ENCODE peak calls at places on chromosome 9, in ten cellular contexts. T is stomach, H is progenitor cell of endocrine pancreas, Y is HL-60, X is PC-3, Z is natural killer cell, A is RWPE1, B is epithelial cell of proximal tubule, P is HFFc6, E is ovary. V is an unnamed sample.

GRCh38 chr9:75088646-75089368 is 493 bp downstream of the OSTF1 start:
- DNase-seq in X (peak), A (peak), Z (no peak), E (peak), B (no peak), Y (peak), H (no peak), T (peak), P (peak), V (no peak)

GRCh38 chr9:22740781-22741180 is 294.2 kb downstream of the DMRTA1 start:
- DNase-seq in X (no peak), A (no peak), T (no peak), H (no peak), E (no peak), B (no peak), Y (no peak), P (no peak), Z (no peak), V (no peak)

GRCh38 chr9:137461663-137462395 is 2.7 kb upstream of the NSMF start:
- DNase-seq in H (no peak), P (peak), Z (peak), X (no peak), A (peak), E (peak), B (no peak), T (peak), Y (peak), V (no peak)

GRCh38 chr9:71587576-71588362 is 180.5 kb downstream of the CEMIP2 start:
- DNase-seq in H (no peak), Y (no peak), A (peak), T (no peak), X (peak), B (peak), Z (no peak), P (peak), E (no peak), V (no peak)

GRCh38 chr9:108727580-108728056 is 128.2 kb downstream of the ACTL7B start:
- DNase-seq in E (no peak), A (no peak), H (no peak), T (no peak), X (no peak), P (no peak), Z (no peak), B (no peak), Y (peak), V (no peak)

GRCh38 chr9:71664566-71664965 is 103.7 kb downstream of the CEMIP2 start:
- DNase-seq in T (no peak), P (no peak), E (no peak), Z (no peak), H (no peak), X (no peak), B (no peak), A (no peak), Y (no peak), V (no peak)

GRCh38 chr9:88663766-88664419 is 128.9 kb downstream of the NXNL2 start:
- DNase-seq in P (no peak), Z (no peak), T (no peak), X (no peak), A (no peak), E (no peak), H (no peak), Y (no peak), B (no peak), V (no peak)

GRCh38 chr9:105466898-105467455 is 19.1 kb downstream of the FSD1L start:
- DNase-seq in X (no peak), B (no peak), H (no peak), Z (no peak), P (no peak), A (no peak), Y (no peak), T (no peak), E (no peak), V (no peak)

GRCh38 chr9:125700791-125701190 is 6.2 kb downstream of the MAPKAP1 start:
- DNase-seq in X (no peak), H (no peak), E (no peak), Y (no peak), B (peak), T (no peak), P (no peak), A (no peak), Z (no peak), V (no peak)

GRCh38 chr9:34501889-34502425 is 20.8 kb downstream of the ENHO start:
- DNase-seq in Y (no peak), H (no peak), T (peak), Z (no peak), E (peak), P (peak), A (no peak), B (no peak), X (peak), V (no peak)

GRCh38 chr9:75071530-75072122 is 16.3 kb downstream of the NMRK1 start:
- DNase-seq in A (peak), B (no peak), Z (no peak), P (no peak), X (peak), E (no peak), Y (no peak), T (peak), H (no peak), V (no peak)

GRCh38 chr9:35909687-35910612 is 660 bp downstream of the SPAAR start:
- DNase-seq in B (no peak), A (no peak), E (no peak), Z (no peak), X (no peak), Y (no peak), P (no peak), T (no peak), H (no peak), V (no peak)

GRCh38 chr9:6686396-6686795 is 40.9 kb upstream of the GLDC start:
- DNase-seq in X (peak), A (no peak), Z (no peak), H (no peak), E (no peak), B (no peak), P (peak), Y (no peak), T (no peak), V (no peak)

GRCh38 chr9:109313351-109313750 is 7.5 kb downstream of the EPB41L4B start:
- DNase-seq in X (no peak), Z (no peak), T (no peak), Y (no peak), A (no peak), P (no peak), B (no peak), H (no peak), E (no peak), V (no peak)

GRCh38 chr9:98186236-98186635 is 6.2 kb downstream of the CORO2A start:
- DNase-seq in A (no peak), H (no peak), Z (no peak), B (no peak), Y (no peak), T (no peak), X (no peak), P (no peak), E (no peak), V (no peak)

GRCh38 chr9:99056876-99057664 is 47.8 kb upstream of the TGFBR1 start:
- DNase-seq in X (peak), E (no peak), H (no peak), T (no peak), Y (peak), P (peak), Z (no peak), A (peak), B (no peak), V (no peak)

GRCh38 chr9:86321373-86321772 is 32.8 kb downstream of the TUT7 start:
- DNase-seq in Y (no peak), A (no peak), P (peak), T (no peak), H (no peak), B (peak), E (no peak), X (peak), Z (no peak), V (no peak)

GRCh38 chr9:137943655-137944054 is 66.1 kb downstream of the CACNA1B start:
- DNase-seq in Y (no peak), T (no peak), B (no peak), E (no peak), H (no peak), X (no peak), P (no peak), Z (no peak), A (no peak), V (no peak)

GRCh38 chr9:127529671-127530070 is 78.4 kb downstream of the LRSAM1 start:
- DNase-seq in H (no peak), Z (no peak), E (no peak), P (no peak), X (no peak), B (no peak), Y (no peak), T (no peak), A (no peak), V (no peak)

GRCh38 chr9:10366171-10366779 is 246.5 kb downstream of the PTPRD start:
- DNase-seq in A (peak), Y (peak), T (no peak), H (no peak), Z (no peak), X (peak), B (no peak), P (peak), E (no peak), V (no peak)

GRCh38 chr9:93071464-93071863 is 13.0 kb downstream of the SUSD3 start:
- DNase-seq in Z (no peak), P (peak), Y (peak), H (no peak), B (no peak), A (peak), X (peak), E (peak), T (no peak), V (no peak)

GRCh38 chr9:127999461-127999860 is 18.7 kb upstream of the EEIG1 start:
- DNase-seq in Z (no peak), P (no peak), T (no peak), X (no peak), Y (no peak), B (no peak), A (no peak), E (no peak), H (no peak), V (no peak)

GRCh38 chr9:112061152-112061740 is 113.9 kb downstream of the SUSD1 start:
- DNase-seq in X (peak), B (peak), T (peak), Y (peak), P (peak), H (no peak), A (peak), E (no peak), Z (peak), V (no peak)

GRCh38 chr9:69549310-69550202 is 122.6 kb downstream of the APBA1 start:
- DNase-seq in A (peak), E (no peak), X (peak), T (no peak), P (peak), Y (peak), B (no peak), Z (no peak), H (no peak), V (no peak)

GRCh38 chr9:116087246-116087645 is 66.3 kb upstream of the PAPPA start:
- DNase-seq in T (peak), A (no peak), Z (no peak), P (no peak), Y (peak), E (no peak), X (peak), B (peak), H (no peak), V (no peak)

GRCh38 chr9:70590264-70590646 is 175.8 kb upstream of the KLF9 start:
- DNase-seq in Z (no peak), H (no peak), P (peak), T (no peak), X (no peak), A (no peak), Y (no peak), B (no peak), E (no peak), V (no peak)

GRCh38 chr9:75907863-75908262 is 17.4 kb downstream of the PCSK5 start:
- DNase-seq in P (no peak), H (no peak), T (no peak), Y (no peak), B (no peak), E (no peak), Z (no peak), A (no peak), X (no peak), V (no peak)

GRCh38 chr9:107276966-107277710 is 5.9 kb upstream of the RAD23B start:
- DNase-seq in Z (no peak), T (no peak), E (no peak), B (no peak), Y (no peak), X (no peak), A (no peak), P (peak), H (no peak), V (no peak)

GRCh38 chr9:133880136-133880535 is 112.0 kb downstream of the VAV2 start:
- DNase-seq in E (no peak), X (no peak), H (no peak), B (no peak), P (no peak), T (no peak), Z (no peak), A (no peak), Y (no peak), V (no peak)

GRCh38 chr9:36878986-36879982 is 154.8 kb downstream of the PAX5 start:
- DNase-seq in E (no peak), P (no peak), X (no peak), B (no peak), Z (no peak), A (no peak), T (no peak), Y (no peak), H (no peak), V (no peak)

GRCh38 chr9:85900504-85901201 is 40.3 kb upstream of the NAA35 start:
- DNase-seq in Y (peak), A (peak), B (no peak), Z (peak), P (peak), X (peak), E (no peak), T (no peak), H (no peak), V (no peak)

GRCh38 chr9:99556998-99557397 is 264.7 kb upstream of the NR4A3 start:
- DNase-seq in T (no peak), X (no peak), P (no peak), A (no peak), E (no peak), Z (no peak), Y (no peak), H (no peak), B (no peak), V (no peak)

GRCh38 chr9:113901196-113901818 is 25.2 kb downstream of the ZNF618 start:
- DNase-seq in P (no peak), T (no peak), Z (no peak), E (no peak), X (no peak), B (no peak), Y (no peak), H (no peak), A (no peak), V (no peak)

GRCh38 chr9:77980622-77981021 is 51.0 kb downstream of the GNAQ start:
- DNase-seq in P (peak), H (no peak), E (no peak), A (no peak), Z (no peak), B (no peak), X (no peak), Y (no peak), T (no peak), V (no peak)

GRCh38 chr9:77981907-77982306 is 49.7 kb downstream of the GNAQ start:
- DNase-seq in H (no peak), Y (no peak), X (no peak), A (no peak), B (no peak), P (no peak), E (no peak), T (no peak), Z (no peak), V (no peak)

GRCh38 chr9:77978086-77978781 is 53.4 kb downstream of the GNAQ start:
- DNase-seq in E (no peak), P (no peak), H (no peak), A (no peak), T (no peak), B (no peak), X (no peak), Z (no peak), Y (no peak), V (no peak)

GRCh38 chr9:77982985-77983662 is 48.5 kb downstream of the GNAQ start:
- DNase-seq in H (no peak), X (no peak), Z (no peak), T (no peak), E (no peak), Y (no peak), B (no peak), A (no peak), P (no peak), V (no peak)

DNA sequence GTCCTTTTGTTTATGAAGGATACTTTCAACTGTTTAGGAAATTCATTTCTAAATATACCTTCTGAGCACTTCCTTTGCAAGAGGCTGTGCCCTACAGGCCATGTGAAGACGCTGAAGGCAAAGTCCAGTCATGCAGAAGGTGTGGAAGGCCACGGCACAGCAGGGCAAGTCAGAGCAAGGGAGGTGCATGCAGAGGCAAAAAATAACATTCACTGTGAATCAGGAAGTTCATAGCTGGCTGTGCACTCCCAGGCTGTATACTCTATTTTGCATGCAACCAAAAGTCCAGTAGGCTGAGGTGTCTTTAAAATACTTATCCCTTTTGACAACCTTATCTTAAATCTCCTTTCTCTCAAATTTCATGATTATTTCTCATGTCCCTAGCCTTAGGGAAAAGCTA is 50.3 kb downstream of the GNAQ start:
- DNase-seq in P (peak), B (no peak), A (peak), T (peak), X (no peak), E (no peak), Z (no peak), H (no peak), Y (peak), V (no peak)
- TF ChIP-seq CTCF in P (peak), B (no peak), A (no peak), T (no peak), X (no peak), E (no peak), Z (no peak), H (no peak), Y (no peak), V (peak)

DNA sequence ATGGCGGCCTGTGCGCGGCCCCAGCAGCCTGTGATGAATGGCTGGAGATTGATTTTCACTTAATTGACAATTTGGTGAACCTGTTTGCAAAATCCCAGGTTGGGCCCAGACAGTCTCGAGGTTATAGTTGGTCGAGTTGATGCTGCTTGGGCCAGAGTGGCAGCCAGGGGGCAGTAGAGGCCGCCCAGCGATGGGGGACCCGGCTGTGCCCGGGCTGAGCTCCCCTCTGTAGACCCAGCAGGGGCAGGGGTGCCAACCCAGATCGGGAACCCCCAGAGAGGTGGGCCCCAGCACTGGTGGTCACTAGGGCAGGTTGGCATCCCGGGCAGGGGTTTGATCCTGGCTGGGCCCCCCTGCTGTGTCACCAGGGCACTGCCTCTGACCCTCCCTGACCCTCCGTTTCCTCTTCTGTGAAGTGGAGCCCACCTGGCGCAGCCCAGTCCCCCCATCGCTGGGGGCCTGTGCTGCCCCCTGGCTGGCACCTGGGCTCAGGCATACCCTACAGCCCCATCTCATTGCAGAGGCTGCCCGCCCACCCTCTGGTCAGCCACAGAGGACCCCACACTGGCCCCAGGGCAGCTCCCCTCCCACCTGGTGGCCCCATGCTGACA is 34.5 kb downstream of the LHX3 start:
- DNase-seq in T (peak), E (no peak), X (peak), H (peak), B (no peak), P (no peak), Z (peak), A (peak), Y (peak), V (no peak)
- TF ChIP-seq CTCF in T (peak), E (no peak), X (peak), H (peak), B (peak), P (peak), Z (peak), A (peak), Y (peak), V (peak)

GRCh38 chr9:87610200-87611155 is 112.8 kb downstream of the DAPK1 start:
- DNase-seq in H (no peak), P (no peak), Y (no peak), E (no peak), Z (no peak), A (no peak), T (no peak), X (no peak), B (no peak), V (no peak)

GRCh38 chr9:87612536-87612935 is 113.4 kb upstream of the CTSL start:
- DNase-seq in X (no peak), Z (no peak), E (no peak), B (no peak), P (no peak), H (no peak), A (no peak), Y (no peak), T (no peak), V (no peak)

GRCh38 chr9:87615547-87616148 is 110.3 kb upstream of the CTSL start:
- DNase-seq in B (no peak), H (no peak), X (no peak), Z (no peak), A (peak), T (peak), E (no peak), Y (no peak), P (no peak), V (no peak)

GRCh38 chr9:87613265-87614111 is 112.4 kb upstream of the CTSL start:
- DNase-seq in Y (peak), A (no peak), H (no peak), B (peak), X (no peak), T (peak), Z (no peak), E (no peak), P (no peak), V (no peak)

DNA sequence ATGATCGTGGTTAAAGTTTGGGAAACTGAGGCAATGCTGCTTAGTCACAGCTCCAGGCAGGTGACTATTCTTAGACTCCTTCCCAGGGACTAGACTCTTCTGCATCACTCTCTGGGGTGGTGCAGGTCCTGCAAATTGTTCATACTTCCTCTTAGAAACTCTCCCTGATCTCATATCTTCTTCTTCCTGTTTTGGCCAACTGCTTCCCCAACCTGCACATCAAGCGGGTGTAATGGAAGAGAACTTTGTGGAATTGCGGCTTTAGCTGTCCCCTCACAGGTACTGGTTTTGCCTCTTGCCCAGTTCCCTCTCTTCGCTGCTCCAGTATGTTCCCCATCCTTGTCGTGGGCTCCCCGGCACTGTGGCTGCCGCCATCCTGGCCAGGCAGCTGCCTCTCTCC is 111.5 kb upstream of the CTSL start:
- DNase-seq in B (no peak), E (no peak), P (no peak), A (no peak), Y (peak), Z (no peak), X (no peak), T (no peak), H (no peak), V (no peak)
- TF ChIP-seq CTCF in B (no peak), E (no peak), P (no peak), A (no peak), Y (no peak), Z (no peak), X (no peak), T (no peak), H (no peak), V (no peak)

DNA sequence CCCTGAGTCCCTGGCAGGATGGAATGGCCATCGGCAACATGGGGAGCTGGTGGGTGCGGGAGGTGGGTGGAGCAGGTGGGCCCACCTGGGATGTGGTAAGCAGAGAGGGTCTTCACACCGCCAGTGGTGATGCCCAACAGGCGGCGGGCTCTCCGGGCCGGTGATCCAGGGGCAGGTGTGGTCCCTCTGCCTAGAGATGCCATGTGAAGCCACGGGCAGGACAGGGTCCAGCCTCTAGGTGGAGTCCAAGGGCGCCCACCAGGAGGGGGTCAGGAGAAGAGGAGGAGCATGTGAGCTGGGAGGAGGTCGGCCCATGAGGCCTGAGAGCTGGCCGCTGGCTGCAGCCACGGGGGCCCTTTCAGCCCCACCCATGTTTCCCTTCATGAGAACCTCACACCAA is 221.1 kb downstream of the FANCC start:
- DNase-seq in E (no peak), P (no peak), T (no peak), X (no peak), Z (no peak), H (no peak), Y (no peak), B (no peak), A (no peak), V (no peak)
- TF ChIP-seq CTCF in E (no peak), P (peak), T (no peak), X (no peak), Z (no peak), H (no peak), Y (no peak), B (no peak), A (no peak), V (peak)

V was measured in type B pancreatic cell.